ENCODE peak calls at places on chromosomes 1 and 21, in eight cellular contexts. V, Q, E, R, P, G, O and L are unnamed samples.

GRCh38 chr1:200207711-200208126 is 180.2 kb downstream of the NR5A2 start:
- DNase-seq in Q (no peak), R (no peak), O (no peak), E (no peak), V (no peak), P (no peak), G (peak), L (no peak)

GRCh38 chr1:51237714-51238403 is 1.8 kb downstream of the RNF11 start:
- DNase-seq in G (no peak), E (no peak), V (no peak), P (peak), R (no peak), O (no peak), Q (no peak), L (no peak)

GRCh38 chr1:234083460-234083859 is 179.0 kb downstream of the SLC35F3 start:
- DNase-seq in V (no peak), Q (no peak), P (no peak), G (no peak), E (no peak), O (no peak), R (no peak), L (no peak)

GRCh38 chr1:35883681-35884155 is 709 bp downstream of the AGO1 start:
- DNase-seq in V (peak), E (peak), G (no peak), P (peak), R (peak), Q (no peak), O (peak), L (no peak)

GRCh38 chr1:111677604-111678003 is 58.0 kb downstream of the RAP1A start:
- DNase-seq in E (no peak), G (no peak), R (no peak), O (no peak), P (no peak), Q (no peak), V (no peak), L (no peak)

GRCh38 chr1:64356636-64357256 is 113.2 kb upstream of the CACHD1 start:
- DNase-seq in E (no peak), G (no peak), O (no peak), P (peak), Q (no peak), V (no peak), R (no peak), L (no peak)

GRCh38 chr1:198890531-198890930 is 251.7 kb downstream of the PTPRC start:
- DNase-seq in G (no peak), P (no peak), V (no peak), E (no peak), O (no peak), Q (no peak), R (no peak), L (no peak)

GRCh38 chr1:81703352-81703735 is 97.4 kb upstream of the ADGRL2 start:
- DNase-seq in V (no peak), Q (no peak), P (no peak), G (no peak), E (no peak), O (no peak), R (no peak), L (no peak)

GRCh38 chr1:107677674-107678073 is 287.3 kb downstream of the VAV3 start:
- DNase-seq in O (no peak), G (no peak), E (no peak), R (no peak), V (no peak), P (no peak), Q (no peak), L (no peak)

GRCh38 chr1:28812669-28813468 is 899 bp downstream of the OPRD1 start:
- DNase-seq in P (no peak), G (no peak), Q (no peak), E (no peak), V (no peak), R (no peak), O (no peak), L (no peak)

GRCh38 chr1:190320952-190321351 is 156.7 kb downstream of the BRINP3 start:
- DNase-seq in V (no peak), R (no peak), E (no peak), P (peak), O (no peak), G (no peak), Q (peak), L (no peak)

GRCh38 chr1:62908168-62908567 is 124.2 kb downstream of the ATG4C start:
- DNase-seq in P (no peak), R (no peak), V (no peak), E (no peak), G (no peak), Q (no peak), O (no peak), L (no peak)

GRCh38 chr1:40820911-40821693 is 37.5 kb downstream of the KCNQ4 start:
- DNase-seq in V (no peak), G (no peak), R (no peak), P (no peak), O (no peak), Q (no peak), E (no peak), L (no peak)

GRCh38 chr1:76547916-76548315 is 319.4 kb upstream of the ST6GALNAC5 start:
- DNase-seq in E (no peak), R (no peak), P (peak), Q (no peak), O (no peak), V (no peak), G (no peak), L (no peak)

GRCh38 chr21:45167796-45168222 is 93.4 kb downstream of the ADARB1 start:
- DNase-seq in E (no peak), G (no peak), P (no peak), V (no peak), Q (no peak), O (no peak), R (no peak), L (peak)

GRCh38 chr1:42779725-42780124 is 5.1 kb upstream of the TMEM269 start:
- DNase-seq in G (no peak), E (no peak), V (no peak), R (no peak), Q (no peak), P (no peak), O (no peak), L (no peak)

GRCh38 chr1:9242338-9242969 is 7.9 kb downstream of the H6PD start:
- DNase-seq in V (peak), G (no peak), E (peak), Q (no peak), R (peak), O (no peak), P (no peak), L (peak)

GRCh38 chr1:20665736-20666135 is 4.6 kb upstream of the DDOST start:
- DNase-seq in R (no peak), E (no peak), O (no peak), G (no peak), V (no peak), Q (no peak), P (no peak), L (no peak)

GRCh38 chr21:33169360-33169759 is 60.4 kb upstream of the IFNAR2 start:
- DNase-seq in G (no peak), P (no peak), O (no peak), Q (no peak), V (no peak), E (no peak), R (no peak), L (no peak)

GRCh38 chr1:53616927-53617326 is 122.0 kb downstream of the GLIS1 start:
- DNase-seq in G (no peak), V (peak), R (peak), O (peak), Q (no peak), E (peak), P (peak), L (peak)

GRCh38 chr21:42546433-42546832 is 32.8 kb downstream of the SLC37A1 start:
- DNase-seq in O (peak), P (no peak), G (no peak), Q (no peak), V (peak), R (no peak), E (peak), L (no peak)
- H3K27ac ChIP-seq in O (no peak), P (no peak), G (no peak), Q (no peak), V (no peak), R (no peak), E (no peak), L (no peak)

GRCh38 chr1:232290570-232290969 is 339.4 kb downstream of the SIPA1L2 start:
- DNase-seq in G (no peak), Q (no peak), O (no peak), V (no peak), R (no peak), P (no peak), E (no peak), L (no peak)
- TF ChIP-seq POLR2AphosphoS5 in G (no peak), Q (no peak), O (no peak), V (no peak), R (no peak), P (no peak), E (no peak), L (no peak)

GRCh38 chr1:222931018-222931417 is 116.2 kb downstream of the DISP1 start:
- DNase-seq in Q (no peak), G (no peak), R (no peak), E (no peak), V (no peak), P (no peak), O (no peak), L (no peak)

GRCh38 chr1:222926566-222926965 is 111.7 kb downstream of the DISP1 start:
- DNase-seq in E (no peak), V (no peak), Q (no peak), G (no peak), R (no peak), P (no peak), O (no peak), L (no peak)

GRCh38 chr1:222924140-222924706 is 109.4 kb downstream of the DISP1 start:
- DNase-seq in Q (no peak), P (no peak), V (no peak), G (no peak), O (no peak), R (no peak), E (no peak), L (no peak)

GRCh38 chr1:222930097-222930496 is 115.3 kb downstream of the DISP1 start:
- DNase-seq in V (no peak), R (no peak), P (no peak), E (no peak), Q (no peak), G (no peak), O (no peak), L (no peak)

DNA sequence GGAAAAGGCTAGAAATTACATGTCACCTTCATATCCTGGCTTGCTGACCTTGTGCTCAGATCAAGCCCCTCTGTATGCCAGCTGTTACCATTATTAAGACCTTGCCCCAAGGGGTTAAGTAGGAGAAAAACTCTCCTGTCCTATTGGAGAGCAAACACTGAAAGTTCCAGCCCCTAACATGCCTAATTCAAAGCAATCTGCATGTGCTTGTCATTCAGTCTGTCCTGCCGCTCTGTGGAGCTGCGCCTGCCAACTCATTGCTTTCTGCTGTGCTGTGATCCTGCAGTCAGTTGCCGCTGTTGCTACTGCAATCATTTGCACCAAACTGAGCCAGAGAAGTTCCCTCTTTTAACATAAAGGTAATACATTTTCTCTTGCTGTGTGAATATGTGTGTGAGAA is 113.4 kb downstream of the DISP1 start:
- DNase-seq in R (peak), G (no peak), P (peak), E (peak), V (peak), O (peak), Q (no peak), L (no peak)
- TF ChIP-seq CTCF in R (no peak), G (no peak), P (no peak), E (no peak), V (no peak), O (no peak), Q (no peak), L (no peak)

GRCh38 chr1:156705918-156706646 is 699 bp upstream of the CRABP2 start:
- DNase-seq in G (no peak), Q (no peak), E (peak), V (peak), O (peak), P (peak), R (peak), L (no peak)
- H3K27ac ChIP-seq in G (no peak), Q (peak), E (peak), V (peak), O (no peak), P (peak), R (peak), L (peak)

GRCh38 chr1:149843302-149844041 is 55.9 kb upstream of the BOLA1 start:
- DNase-seq in E (no peak), R (no peak), O (peak), V (no peak), Q (no peak), G (no peak), P (peak), L (no peak)
- TF ChIP-seq POLR2AphosphoS5 in E (no peak), R (no peak), O (peak), V (no peak), Q (peak), G (no peak), P (peak), L (peak)

DNA sequence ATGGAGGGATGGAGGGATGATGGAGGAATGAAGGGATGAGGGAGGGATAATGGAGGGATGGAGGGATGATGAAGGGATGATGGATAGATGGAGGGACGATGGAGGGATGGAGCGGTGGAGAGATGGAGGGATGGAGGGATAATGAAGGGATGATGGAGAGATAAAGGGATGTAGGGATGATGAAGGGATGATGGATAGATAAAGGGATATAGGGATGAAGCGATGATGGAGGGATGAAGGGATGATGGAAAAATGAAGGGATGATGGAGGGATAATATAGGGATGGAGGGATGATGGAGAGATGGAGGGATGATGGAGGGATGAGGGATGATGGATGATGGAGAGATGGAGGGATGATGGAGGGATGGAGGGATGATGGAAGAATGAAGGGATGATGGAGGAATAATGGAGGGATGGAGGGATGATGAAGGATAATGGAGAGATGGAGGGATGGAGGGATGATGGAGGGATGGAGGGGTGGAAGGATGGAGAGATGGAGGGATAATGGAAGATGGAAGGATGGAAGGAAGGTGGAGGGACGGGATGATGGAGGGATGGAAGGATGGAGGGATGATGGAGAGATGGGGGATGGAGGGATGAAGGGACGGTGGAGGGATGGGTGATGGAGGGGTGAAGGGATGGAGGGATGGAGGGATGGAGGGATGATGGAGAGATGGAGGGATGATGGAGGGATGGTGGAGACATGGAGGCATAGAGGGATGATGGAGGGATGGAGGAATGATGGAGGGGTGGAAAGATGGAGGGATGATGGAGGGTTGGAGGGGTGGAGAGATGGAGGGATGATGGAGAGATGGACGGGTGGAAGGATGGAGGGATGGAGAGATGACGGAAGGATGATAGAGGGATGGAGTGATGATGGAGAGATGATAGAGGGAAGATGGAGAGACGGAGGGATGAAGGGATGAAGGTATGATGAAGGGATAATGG is 62.0 kb downstream of the KCNAB2 start:
- DNase-seq in P (no peak), Q (no peak), O (no peak), R (no peak), V (no peak), E (no peak), G (no peak), L (no peak)
- TF ChIP-seq CTCF in P (no peak), Q (no peak), O (no peak), R (no peak), V (no peak), E (no peak), G (no peak), L (no peak)

GRCh38 chr1:93769767-93770166 is 88.1 kb upstream of the BCAR3 start:
- DNase-seq in P (no peak), E (no peak), R (no peak), G (no peak), Q (no peak), V (no peak), O (no peak), L (no peak)
- H3K27ac ChIP-seq in P (no peak), E (no peak), R (no peak), G (no peak), Q (no peak), V (no peak), O (no peak), L (no peak)

GRCh38 chr1:23964790-23965740 is 5.4 kb downstream of the PNRC2 start:
- DNase-seq in G (no peak), R (no peak), E (no peak), V (no peak), Q (no peak), O (no peak), P (no peak), L (no peak)
- TF ChIP-seq POLR2AphosphoS5 in G (no peak), R (no peak), E (no peak), V (no peak), Q (no peak), O (no peak), P (no peak), L (no peak)